ENCODE peak calls at places on chromosomes 16 and 17, in nine cellular contexts. One of them, this sample, is unnamed.
A peak's percentile ranks its signal among the peaks of the same experiment; 100 is the strongest.

GRCh38 chr17:44942456-44942855 is 5.1 kb downstream of the KIF18B start:
- DNase-seq in progenitor cell of endocrine pancreas: no peak
- DNase-seq in stimulated activated CD8-positive, alpha-beta memory T cell treated with anti-CD3 and anti-CD28 coated beads, Interleukin-12 subunit alpha, Interleukin-12 subunit beta, amount 100 ng/mL, for 4 hours: no peak
- DNase-seq in NCI-H2029 treated with DMSO at 0.1 percent for 48 hours: no peak
- DNase-seq in breast epithelium: no peak
- DNase-seq in NCI-H345: no peak
- DNase-seq in pulmonary artery endothelial cell: no peak
- DNase-seq in WTC11: no peak
- DNase-seq in AG09319: no peak
- DNase-seq in this sample: no peak

GRCh38 chr17:9878791-9879525 is 26.1 kb downstream of the RCVRN start:
- DNase-seq in breast epithelium: no peak
- DNase-seq in NCI-H2029 treated with DMSO at 0.1 percent for 48 hours: no peak
- DNase-seq in pulmonary artery endothelial cell: no peak
- DNase-seq in AG09319: no peak
- DNase-seq in NCI-H345: no peak
- DNase-seq in WTC11: no peak
- DNase-seq in stimulated activated CD8-positive, alpha-beta memory T cell treated with anti-CD3 and anti-CD28 coated beads, Interleukin-12 subunit alpha, Interleukin-12 subunit beta, amount 100 ng/mL, for 4 hours: no peak
- DNase-seq in progenitor cell of endocrine pancreas: no peak
- DNase-seq in this sample: no peak

GRCh38 chr16:57530104-57530522 is 6.3 kb downstream of the CCDC102A start:
- DNase-seq in NCI-H2029 treated with DMSO at 0.1 percent for 48 hours: no peak
- DNase-seq in WTC11: peak; percentile 7
- DNase-seq in progenitor cell of endocrine pancreas: no peak
- DNase-seq in AG09319: no peak
- DNase-seq in pulmonary artery endothelial cell: peak; percentile 33
- DNase-seq in stimulated activated CD8-positive, alpha-beta memory T cell treated with anti-CD3 and anti-CD28 coated beads, Interleukin-12 subunit alpha, Interleukin-12 subunit beta, amount 100 ng/mL, for 4 hours: peak; percentile 61
- DNase-seq in NCI-H345: no peak
- DNase-seq in breast epithelium: no peak
- DNase-seq in this sample: peak; percentile 84

GRCh38 chr16:85543536-85543935 is 69.6 kb upstream of the GSE1 start:
- DNase-seq in AG09319: no peak
- DNase-seq in breast epithelium: no peak
- DNase-seq in NCI-H2029 treated with DMSO at 0.1 percent for 48 hours: no peak
- DNase-seq in WTC11: no peak
- DNase-seq in NCI-H345: no peak
- DNase-seq in pulmonary artery endothelial cell: no peak
- DNase-seq in progenitor cell of endocrine pancreas: no peak
- DNase-seq in stimulated activated CD8-positive, alpha-beta memory T cell treated with anti-CD3 and anti-CD28 coated beads, Interleukin-12 subunit alpha, Interleukin-12 subunit beta, amount 100 ng/mL, for 4 hours: no peak
- DNase-seq in this sample: no peak

GRCh38 chr17:2931426-2931825 is 132.0 kb downstream of the OR1D5 start:
- DNase-seq in pulmonary artery endothelial cell: no peak
- DNase-seq in breast epithelium: no peak
- DNase-seq in NCI-H345: no peak
- DNase-seq in WTC11: peak; percentile 44
- DNase-seq in stimulated activated CD8-positive, alpha-beta memory T cell treated with anti-CD3 and anti-CD28 coated beads, Interleukin-12 subunit alpha, Interleukin-12 subunit beta, amount 100 ng/mL, for 4 hours: no peak
- DNase-seq in AG09319: no peak
- DNase-seq in NCI-H2029 treated with DMSO at 0.1 percent for 48 hours: no peak
- DNase-seq in progenitor cell of endocrine pancreas: no peak
- DNase-seq in this sample: no peak

GRCh38 chr17:339193-340061 is 13.2 kb downstream of the RPH3AL start:
- DNase-seq in stimulated activated CD8-positive, alpha-beta memory T cell treated with anti-CD3 and anti-CD28 coated beads, Interleukin-12 subunit alpha, Interleukin-12 subunit beta, amount 100 ng/mL, for 4 hours: no peak
- DNase-seq in WTC11: no peak
- DNase-seq in breast epithelium: no peak
- DNase-seq in NCI-H345: peak; percentile 11
- DNase-seq in NCI-H2029 treated with DMSO at 0.1 percent for 48 hours: peak; percentile 71
- DNase-seq in progenitor cell of endocrine pancreas: no peak
- DNase-seq in pulmonary artery endothelial cell: no peak
- DNase-seq in AG09319: no peak
- DNase-seq in this sample: no peak

GRCh38 chr17:83153681-83154310 is 74.4 kb downstream of the METRNL start:
- DNase-seq in NCI-H2029 treated with DMSO at 0.1 percent for 48 hours: no peak
- DNase-seq in WTC11: no peak
- DNase-seq in NCI-H345: no peak
- DNase-seq in breast epithelium: peak; percentile 13
- DNase-seq in AG09319: no peak
- DNase-seq in stimulated activated CD8-positive, alpha-beta memory T cell treated with anti-CD3 and anti-CD28 coated beads, Interleukin-12 subunit alpha, Interleukin-12 subunit beta, amount 100 ng/mL, for 4 hours: no peak
- DNase-seq in progenitor cell of endocrine pancreas: no peak
- DNase-seq in pulmonary artery endothelial cell: no peak
- DNase-seq in this sample: no peak

GRCh38 chr16:70708381-70709253 is 22.8 kb upstream of the MTSS2 start:
- DNase-seq in AG09319: no peak
- DNase-seq in stimulated activated CD8-positive, alpha-beta memory T cell treated with anti-CD3 and anti-CD28 coated beads, Interleukin-12 subunit alpha, Interleukin-12 subunit beta, amount 100 ng/mL, for 4 hours: no peak
- DNase-seq in NCI-H2029 treated with DMSO at 0.1 percent for 48 hours: no peak
- DNase-seq in WTC11: no peak
- DNase-seq in pulmonary artery endothelial cell: no peak
- DNase-seq in NCI-H345: no peak
- DNase-seq in progenitor cell of endocrine pancreas: no peak
- DNase-seq in breast epithelium: no peak
- DNase-seq in this sample: no peak

GRCh38 chr16:85372627-85373372 is 240.3 kb upstream of the GSE1 start:
- DNase-seq in NCI-H345: no peak
- DNase-seq in WTC11: no peak
- DNase-seq in AG09319: peak; percentile 30
- DNase-seq in NCI-H2029 treated with DMSO at 0.1 percent for 48 hours: no peak
- DNase-seq in breast epithelium: no peak
- DNase-seq in pulmonary artery endothelial cell: no peak
- DNase-seq in stimulated activated CD8-positive, alpha-beta memory T cell treated with anti-CD3 and anti-CD28 coated beads, Interleukin-12 subunit alpha, Interleukin-12 subunit beta, amount 100 ng/mL, for 4 hours: no peak
- DNase-seq in progenitor cell of endocrine pancreas: no peak
- DNase-seq in this sample: peak; percentile 91

GRCh38 chr17:75307957-75308731 is 18.9 kb upstream of the SLC25A19 start:
- DNase-seq in stimulated activated CD8-positive, alpha-beta memory T cell treated with anti-CD3 and anti-CD28 coated beads, Interleukin-12 subunit alpha, Interleukin-12 subunit beta, amount 100 ng/mL, for 4 hours: no peak
- DNase-seq in breast epithelium: no peak
- DNase-seq in AG09319: no peak
- DNase-seq in NCI-H345: no peak
- DNase-seq in pulmonary artery endothelial cell: no peak
- DNase-seq in WTC11: no peak
- DNase-seq in progenitor cell of endocrine pancreas: no peak
- DNase-seq in NCI-H2029 treated with DMSO at 0.1 percent for 48 hours: no peak
- DNase-seq in this sample: no peak

GRCh38 chr17:79563237-79564013 is 47.4 kb downstream of the RBFOX3 start:
- DNase-seq in pulmonary artery endothelial cell: no peak
- DNase-seq in NCI-H345: no peak
- DNase-seq in progenitor cell of endocrine pancreas: no peak
- DNase-seq in AG09319: no peak
- DNase-seq in breast epithelium: no peak
- DNase-seq in stimulated activated CD8-positive, alpha-beta memory T cell treated with anti-CD3 and anti-CD28 coated beads, Interleukin-12 subunit alpha, Interleukin-12 subunit beta, amount 100 ng/mL, for 4 hours: no peak
- DNase-seq in WTC11: no peak
- DNase-seq in NCI-H2029 treated with DMSO at 0.1 percent for 48 hours: no peak
- DNase-seq in this sample: no peak

GRCh38 chr17:40176409-40177110 is 710 bp upstream of the RAPGEFL1 start:
- DNase-seq in stimulated activated CD8-positive, alpha-beta memory T cell treated with anti-CD3 and anti-CD28 coated beads, Interleukin-12 subunit alpha, Interleukin-12 subunit beta, amount 100 ng/mL, for 4 hours: no peak
- DNase-seq in WTC11: no peak
- DNase-seq in pulmonary artery endothelial cell: no peak
- DNase-seq in progenitor cell of endocrine pancreas: no peak
- DNase-seq in AG09319: no peak
- DNase-seq in NCI-H345: peak; percentile 67
- DNase-seq in breast epithelium: peak; percentile 81
- DNase-seq in NCI-H2029 treated with DMSO at 0.1 percent for 48 hours: peak; percentile 11
- DNase-seq in this sample: no peak

GRCh38 chr16:57045694-57046381 is 46.5 kb upstream of the CPNE2 start:
- DNase-seq in progenitor cell of endocrine pancreas: peak; percentile 39
- DNase-seq in pulmonary artery endothelial cell: peak; percentile 26
- DNase-seq in stimulated activated CD8-positive, alpha-beta memory T cell treated with anti-CD3 and anti-CD28 coated beads, Interleukin-12 subunit alpha, Interleukin-12 subunit beta, amount 100 ng/mL, for 4 hours: peak; percentile 23
- DNase-seq in NCI-H2029 treated with DMSO at 0.1 percent for 48 hours: no peak
- DNase-seq in AG09319: peak; percentile 23
- DNase-seq in WTC11: peak; percentile 71
- DNase-seq in breast epithelium: peak; percentile 27
- DNase-seq in NCI-H345: no peak
- DNase-seq in this sample: no peak

GRCh38 chr17:48113201-48113676 is 5.7 kb downstream of the SNX11 start:
- DNase-seq in stimulated activated CD8-positive, alpha-beta memory T cell treated with anti-CD3 and anti-CD28 coated beads, Interleukin-12 subunit alpha, Interleukin-12 subunit beta, amount 100 ng/mL, for 4 hours: no peak
- DNase-seq in NCI-H345: no peak
- DNase-seq in NCI-H2029 treated with DMSO at 0.1 percent for 48 hours: no peak
- DNase-seq in progenitor cell of endocrine pancreas: no peak
- DNase-seq in WTC11: no peak
- DNase-seq in pulmonary artery endothelial cell: no peak
- DNase-seq in AG09319: no peak
- DNase-seq in breast epithelium: no peak
- DNase-seq in this sample: no peak

GRCh38 chr17:48636177-48637018 is 10.2 kb upstream of the HOXB9 start:
- DNase-seq in stimulated activated CD8-positive, alpha-beta memory T cell treated with anti-CD3 and anti-CD28 coated beads, Interleukin-12 subunit alpha, Interleukin-12 subunit beta, amount 100 ng/mL, for 4 hours: peak; percentile 50
- DNase-seq in AG09319: no peak
- DNase-seq in breast epithelium: no peak
- DNase-seq in WTC11: peak; percentile 99
- DNase-seq in NCI-H2029 treated with DMSO at 0.1 percent for 48 hours: peak; percentile 55
- DNase-seq in pulmonary artery endothelial cell: peak; percentile 47
- DNase-seq in progenitor cell of endocrine pancreas: peak; percentile 94
- DNase-seq in NCI-H345: no peak
- DNase-seq in this sample: peak; percentile 82

GRCh38 chr16:56305956-56306565 is 114.8 kb downstream of the GNAO1 start:
- DNase-seq in stimulated activated CD8-positive, alpha-beta memory T cell treated with anti-CD3 and anti-CD28 coated beads, Interleukin-12 subunit alpha, Interleukin-12 subunit beta, amount 100 ng/mL, for 4 hours: no peak
- DNase-seq in WTC11: no peak
- DNase-seq in pulmonary artery endothelial cell: no peak
- DNase-seq in progenitor cell of endocrine pancreas: no peak
- DNase-seq in breast epithelium: no peak
- DNase-seq in NCI-H2029 treated with DMSO at 0.1 percent for 48 hours: no peak
- DNase-seq in AG09319: no peak
- DNase-seq in NCI-H345: no peak
- DNase-seq in this sample: no peak

This sample was measured in ascending aorta.